ENCODE peak calls at places on chromosomes 5 and 9, in nine cellular contexts. B, I, Q, M, N, P, Z, S and O are unnamed samples.

GRCh38 chr9:36436909-36437308 is 36.8 kb upstream of the RNF38 start:
- DNase-seq in Z (no peak), B (no peak), S (no peak), M (no peak), N (no peak), I (no peak), Q (no peak), P (no peak), O (no peak)

GRCh38 chr9:36036780-36037579 is at the start of gene RECK:
- DNase-seq in B (peak), N (peak), Z (peak), P (peak), Q (peak), S (peak), M (peak), I (peak), O (peak)

GRCh38 chr9:97807681-97808080 is 45.3 kb upstream of the FOXE1 start:
- DNase-seq in N (no peak), Q (no peak), M (no peak), P (no peak), B (no peak), I (no peak), Z (no peak), S (no peak), O (no peak)

GRCh38 chr5:180599590-180599914 is 8.3 kb upstream of the SCGB3A1 start:
- DNase-seq in I (no peak), Z (no peak), M (no peak), S (no peak), P (peak), N (no peak), Q (no peak), B (peak), O (no peak)

GRCh38 chr9:117189121-117189520 is 225.7 kb downstream of the ASTN2 start:
- DNase-seq in P (no peak), M (no peak), Z (no peak), N (no peak), I (no peak), B (no peak), Q (no peak), S (no peak), O (no peak)

GRCh38 chr5:172664018-172664417 is 23.0 kb downstream of the NEURL1B start:
- DNase-seq in I (no peak), P (no peak), M (no peak), Z (no peak), S (no peak), B (no peak), N (no peak), Q (no peak), O (peak)

GRCh38 chr5:136132087-136132486 is 558 bp upstream of the SMAD5 start:
- DNase-seq in S (peak), M (no peak), I (peak), N (peak), Z (no peak), B (no peak), Q (no peak), P (peak), O (peak)

GRCh38 chr9:109816490-109816889 is 36.5 kb downstream of the PALM2AKAP2 start:
- DNase-seq in N (no peak), M (peak), Z (no peak), I (no peak), S (no peak), Q (no peak), P (no peak), B (no peak), O (no peak)

GRCh38 chr5:58019614-58020013 is 440.3 kb downstream of the PLK2 start:
- DNase-seq in Z (no peak), I (no peak), N (no peak), B (no peak), S (no peak), M (no peak), P (no peak), Q (no peak), O (no peak)

GRCh38 chr5:140408750-140409241 is 7.2 kb downstream of the ANKHD1 start:
- DNase-seq in N (no peak), P (no peak), M (no peak), I (no peak), B (no peak), Z (no peak), Q (no peak), S (no peak), O (no peak)